ENCODE peak calls at places on chromosome 2, in seven cellular contexts. Y is GM12892; E is LoVo; Q is AG04450; U is stimulated activated CD8-positive, alpha-beta memory T cell treated with anti-CD3 and anti-CD28 coated beads, Interleukin-15, amount 100 ng/mL, for 24 hours; G is posterior cingulate gyrus; O is AG08396. B is an unnamed sample.

GRCh38 chr2:148922776-148923175 is 47.7 kb downstream of the KIF5C start:
- DNase-seq in Y (no peak), E (no peak), Q (no peak), U (no peak), G (no peak), O (no peak), B (no peak)

GRCh38 chr2:46985512-46985911 is 69.9 kb upstream of the MCFD2 start:
- DNase-seq in Y (no peak), E (peak; percentile 31), Q (no peak), U (no peak), G (peak; percentile 33), O (no peak), B (no peak)

GRCh38 chr2:10333247-10333613 is 30.5 kb downstream of the HPCAL1 start:
- DNase-seq in Y (no peak), E (no peak), Q (no peak), U (no peak), G (peak; percentile 59), O (no peak), B (no peak)

GRCh38 chr2:96143848-96144480 is 1.3 kb downstream of the DUSP2 start:
- DNase-seq in Y (no peak), E (peak; percentile 15), Q (no peak), U (no peak), G (peak; percentile 92), O (no peak), B (peak; percentile 41)

GRCh38 chr2:102258025-102258385 is 53.4 kb upstream of the IL1RL1 start:
- DNase-seq in Y (no peak), E (no peak), Q (no peak), U (no peak), G (no peak), O (no peak), B (no peak)

GRCh38 chr2:227848146-227848545 is 23.3 kb upstream of the DAW1 start:
- DNase-seq in Y (no peak), E (no peak), Q (no peak), U (no peak), G (no peak), O (no peak), B (peak; percentile 11)

GRCh38 chr2:181457741-181458425 is 697 bp downstream of the ITGA4 start:
- DNase-seq in Y (peak; percentile 29), E (no peak), Q (peak; percentile 7), U (peak; percentile 35), G (peak; percentile 91), O (peak; percentile 43), B (no peak)

GRCh38 chr2:181070119-181070833 is 89.9 kb downstream of the UBE2E3 start:
- DNase-seq in Y (no peak), E (peak; percentile 57), Q (no peak), U (no peak), G (no peak), O (peak; percentile 10), B (no peak)

GRCh38 chr2:14516844-14517243 is 115.7 kb upstream of the LRATD1 start:
- DNase-seq in Y (no peak), E (no peak), Q (peak; percentile 92), U (no peak), G (no peak), O (peak; percentile 39), B (no peak)

GRCh38 chr2:57760448-57760847 is 286.2 kb upstream of the VRK2 start:
- DNase-seq in Y (peak; percentile 17), E (no peak), Q (no peak), U (no peak), G (no peak), O (no peak), B (no peak)

GRCh38 chr2:12506846-12507245 is 209.9 kb upstream of the TRIB2 start:
- DNase-seq in Y (no peak), E (no peak), Q (no peak), U (no peak), G (no peak), O (no peak), B (no peak)

GRCh38 chr2:219266232-219266631 is 12.5 kb upstream of the TUBA4A start:
- DNase-seq in Y (no peak), E (no peak), Q (no peak), U (no peak), G (peak; percentile 57), O (no peak), B (no peak)

GRCh38 chr2:226726546-226726945 is 73.1 kb downstream of the IRS1 start:
- DNase-seq in Y (no peak), E (peak; percentile 36), Q (no peak), U (no peak), G (no peak), O (peak; percentile 12), B (no peak)

GRCh38 chr2:28586864-28587263 is 91.0 kb downstream of the PLB1 start:
- DNase-seq in Y (no peak), E (no peak), Q (no peak), U (no peak), G (peak; percentile 63), O (no peak), B (no peak)

GRCh38 chr2:8676191-8676914 is 5.5 kb upstream of the ID2 start:
- DNase-seq in Y (no peak), E (no peak), Q (no peak), U (no peak), G (peak; percentile 97), O (peak; percentile 88), B (no peak)

GRCh38 chr2:119208791-119209203 is 14.8 kb upstream of the STEAP3 start:
- DNase-seq in Y (no peak), E (peak; percentile 39), Q (no peak), U (no peak), G (peak; percentile 70), O (no peak), B (no peak)

GRCh38 chr2:200592414-200593075 is 6.7 kb downstream of the AOX1 start:
- DNase-seq in Y (no peak), E (no peak), Q (no peak), U (no peak), G (no peak), O (no peak), B (no peak)

GRCh38 chr2:109148991-109149645 is 20.1 kb downstream of the SH3RF3 start:
- DNase-seq in Y (no peak), E (no peak), Q (no peak), U (no peak), G (no peak), O (no peak), B (no peak)

GRCh38 chr2:102142829-102143449 is 393 bp downstream of the IL1R1 start:
- DNase-seq in Y (no peak), E (no peak), Q (no peak), U (no peak), G (no peak), O (no peak), B (no peak)

GRCh38 chr2:167480232-167480985 is 592.1 kb downstream of the XIRP2 start:
- DNase-seq in Y (no peak), E (no peak), Q (no peak), U (no peak), G (no peak), O (no peak), B (no peak)

GRCh38 chr2:219122197-219122965 is 38.2 kb downstream of the NHEJ1 start:
- DNase-seq in Y (no peak), E (no peak), Q (no peak), U (no peak), G (no peak), O (no peak), B (peak; percentile 74)

GRCh38 chr2:164126960-164127359 is 391.2 kb upstream of the FIGN start:
- DNase-seq in Y (no peak), E (no peak), Q (no peak), U (no peak), G (no peak), O (no peak), B (no peak)

GRCh38 chr2:211503856-211504255 is 947.5 kb downstream of the CPS1 start:
- DNase-seq in Y (no peak), E (no peak), Q (no peak), U (no peak), G (no peak), O (no peak), B (no peak)

GRCh38 chr2:16628316-16628715 is 37.3 kb downstream of the CYRIA start:
- DNase-seq in Y (no peak), E (no peak), Q (no peak), U (no peak), G (no peak), O (no peak), B (no peak)

GRCh38 chr2:191657977-191658376 is 20.0 kb upstream of the NABP1 start:
- DNase-seq in Y (no peak), E (no peak), Q (no peak), U (no peak), G (no peak), O (peak; percentile 15), B (no peak)

GRCh38 chr2:232611559-232612218 is 21.7 kb upstream of the EFHD1 start:
- DNase-seq in Y (peak; percentile 52), E (peak; percentile 27), Q (peak; percentile 30), U (peak; percentile 60), G (peak; percentile 95), O (peak; percentile 54), B (no peak)

GRCh38 chr2:71712179-71712818 is 258.9 kb downstream of the DYSF start:
- DNase-seq in Y (no peak), E (no peak), Q (no peak), U (no peak), G (peak; percentile 46), O (no peak), B (no peak)

GRCh38 chr2:100964222-100964621 is 37.9 kb upstream of the RPL31 start:
- DNase-seq in Y (no peak), E (no peak), Q (no peak), U (no peak), G (no peak), O (no peak), B (no peak)

GRCh38 chr2:239966029-239966847 is 58.9 kb downstream of the NDUFA10 start:
- DNase-seq in Y (no peak), E (no peak), Q (no peak), U (no peak), G (no peak), O (no peak), B (no peak)

GRCh38 chr2:3780477-3781402 is 77.4 kb downstream of the DCDC2C start:
- DNase-seq in Y (peak; percentile 52), E (peak; percentile 32), Q (no peak), U (no peak), G (peak; percentile 90), O (peak; percentile 62), B (peak; percentile 54)

GRCh38 chr2:236754234-236754924 is 184.8 kb downstream of the ACKR3 start:
- DNase-seq in Y (no peak), E (no peak), Q (no peak), U (no peak), G (no peak), O (no peak), B (no peak)

GRCh38 chr2:20467789-20468548 is 21.1 kb downstream of the RHOB start:
- DNase-seq in Y (no peak), E (no peak), Q (no peak), U (no peak), G (no peak), O (no peak), B (no peak)

GRCh38 chr2:74391209-74391579 is 11.1 kb upstream of the DCTN1 start:
- DNase-seq in Y (no peak), E (peak; percentile 7), Q (no peak), U (no peak), G (no peak), O (peak; percentile 49), B (no peak)

GRCh38 chr2:134692461-134692860 is 26.3 kb downstream of the TMEM163 start:
- DNase-seq in Y (no peak), E (no peak), Q (no peak), U (no peak), G (no peak), O (no peak), B (no peak)

GRCh38 chr2:180524458-180524857 is 455.9 kb upstream of the UBE2E3 start:
- DNase-seq in Y (no peak), E (no peak), Q (no peak), U (no peak), G (no peak), O (no peak), B (no peak)

GRCh38 chr2:47867205-47867604 is 39.1 kb downstream of the FBXO11 start:
- DNase-seq in Y (no peak), E (peak; percentile 9), Q (no peak), U (no peak), G (no peak), O (peak; percentile 16), B (peak; percentile 22)

GRCh38 chr2:9629222-9630000 is 1.4 kb downstream of the YWHAQ start:
- DNase-seq in Y (no peak), E (peak; percentile 15), Q (no peak), U (no peak), G (peak; percentile 26), O (peak; percentile 41), B (no peak)

B was measured in LNCaP clone FGC.